ENCODE peak calls at places on chromosomes 1 and 21, in five cellular contexts. H is upper lobe of right lung, G is AG04450, C is bronchial epithelial cell, I is RWPE1. B is an unnamed sample.

GRCh38 chr1:227016990-227017389 is 76.9 kb downstream of the COQ8A start:
- DNase-seq in H (no peak), G (no peak), C (no peak), I (no peak), B (no peak)

GRCh38 chr1:22629886-22630285 is 6.5 kb upstream of the C1QA start:
- DNase-seq in H (no peak), G (no peak), C (no peak), I (no peak), B (no peak)

GRCh38 chr1:156530006-156530405 is 29.4 kb upstream of the MEF2D start:
- DNase-seq in H (peak), G (no peak), C (no peak), I (no peak), B (no peak)

GRCh38 chr21:45248301-45248892 is 39.3 kb downstream of the POFUT2 start:
- DNase-seq in H (no peak), G (no peak), C (no peak), I (no peak), B (no peak)

GRCh38 chr1:211574705-211575104 is 4.3 kb downstream of the SLC30A1 start:
- DNase-seq in H (no peak), G (no peak), C (peak), I (peak), B (no peak)

GRCh38 chr1:246117066-246117791 is 389.9 kb downstream of the SMYD3 start:
- DNase-seq in H (no peak), G (peak), C (peak), I (peak), B (peak)

GRCh38 chr1:59631561-59631960 is 183.2 kb upstream of the HOOK1 start:
- DNase-seq in H (no peak), G (no peak), C (peak), I (no peak), B (no peak)

GRCh38 chr1:203878422-203878821 is 17.0 kb downstream of the SNRPE start:
- DNase-seq in H (no peak), G (no peak), C (no peak), I (no peak), B (no peak)

GRCh38 chr1:98884864-98885263 is 119.8 kb downstream of the PLPPR5 start:
- DNase-seq in H (no peak), G (no peak), C (peak), I (no peak), B (no peak)

GRCh38 chr1:220207406-220207805 is 64.8 kb downstream of the RAB3GAP2 start:
- DNase-seq in H (no peak), G (no peak), C (no peak), I (no peak), B (no peak)

GRCh38 chr1:40317394-40318074 is 448 bp upstream of the COL9A2 start:
- DNase-seq in H (no peak), G (no peak), C (no peak), I (no peak), B (no peak)

GRCh38 chr1:90133133-90133532 is 138.2 kb downstream of the ZNF326 start:
- DNase-seq in H (no peak), G (no peak), C (peak), I (peak), B (peak)

GRCh38 chr1:41540886-41541591 is 56.6 kb upstream of the EDN2 start:
- DNase-seq in H (peak), G (no peak), C (peak), I (peak), B (no peak)

GRCh38 chr1:161216945-161217712 is 2.0 kb downstream of the FCER1G start:
- DNase-seq in H (no peak), G (no peak), C (peak), I (no peak), B (no peak)

GRCh38 chr1:201888282-201889033 is at the start of gene SHISA4:
- DNase-seq in H (peak), G (no peak), C (peak), I (no peak), B (peak)

GRCh38 chr1:85599638-85600037 is 19.1 kb downstream of the CCN1 start:
- DNase-seq in H (no peak), G (no peak), C (no peak), I (no peak), B (no peak)

GRCh38 chr1:63795455-63795854 is 21.6 kb downstream of the ROR1 start:
- DNase-seq in H (no peak), G (no peak), C (no peak), I (no peak), B (no peak)

GRCh38 chr21:15003463-15004135 is 61.2 kb downstream of the NRIP1 start:
- DNase-seq in H (no peak), G (no peak), C (no peak), I (no peak), B (no peak)

GRCh38 chr1:102434421-102434820 is 437.7 kb upstream of the OLFM3 start:
- DNase-seq in H (no peak), G (no peak), C (no peak), I (no peak), B (no peak)

GRCh38 chr1:155313266-155313665 is 4.6 kb downstream of the FDPS start:
- DNase-seq in H (no peak), G (no peak), C (no peak), I (no peak), B (no peak)
- TF ChIP-seq CTCF in H (no peak), G (no peak), C (no peak), I (no peak), B (no peak)

GRCh38 chr1:183019860-183020259 is 3.4 kb upstream of the LAMC1 start:
- DNase-seq in H (no peak), G (no peak), C (peak), I (no peak), B (peak)
- TF ChIP-seq CTCF in H (no peak), G (peak), C (peak), I (peak), B (no peak)

DNA sequence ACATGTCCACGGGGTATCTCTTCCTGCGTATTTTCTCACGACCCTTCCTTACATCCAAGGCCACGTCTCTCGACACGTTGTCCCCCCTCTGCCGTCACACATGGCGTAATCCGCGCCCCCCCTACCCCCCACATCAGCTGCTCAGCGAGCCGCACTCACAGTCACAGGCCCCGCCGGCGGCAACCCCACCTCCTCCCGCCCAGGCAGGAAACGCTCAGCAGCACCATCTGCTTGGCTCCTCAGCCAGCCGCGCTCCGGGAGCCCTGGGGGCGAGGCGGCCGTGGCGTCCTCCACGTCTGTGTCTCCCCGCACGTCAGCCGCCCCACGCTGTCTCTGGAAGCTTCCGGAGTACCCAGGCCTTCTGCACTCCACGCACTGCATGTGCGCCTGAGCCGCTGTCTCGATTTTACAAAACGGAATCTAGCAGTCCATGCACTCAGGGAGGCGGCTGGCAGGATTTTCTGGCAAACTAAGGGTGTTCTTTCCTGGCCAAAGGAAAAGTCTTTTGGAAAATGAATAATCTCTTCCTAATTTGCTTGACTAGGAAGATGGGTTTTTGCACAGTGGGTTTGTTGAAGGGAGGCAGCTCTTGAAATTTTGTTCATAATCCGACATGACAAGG is 64.5 kb downstream of the SIK1 start:
- DNase-seq in H (peak), G (peak), C (no peak), I (peak), B (no peak)
- TF ChIP-seq CTCF in H (no peak), G (no peak), C (no peak), I (no peak), B (no peak)

GRCh38 chr1:234689236-234689635 is 79.3 kb upstream of the IRF2BP2 start:
- DNase-seq in H (no peak), G (no peak), C (no peak), I (no peak), B (no peak)
- TF ChIP-seq CTCF in H (no peak), G (no peak), C (no peak), I (no peak), B (no peak)

DNA sequence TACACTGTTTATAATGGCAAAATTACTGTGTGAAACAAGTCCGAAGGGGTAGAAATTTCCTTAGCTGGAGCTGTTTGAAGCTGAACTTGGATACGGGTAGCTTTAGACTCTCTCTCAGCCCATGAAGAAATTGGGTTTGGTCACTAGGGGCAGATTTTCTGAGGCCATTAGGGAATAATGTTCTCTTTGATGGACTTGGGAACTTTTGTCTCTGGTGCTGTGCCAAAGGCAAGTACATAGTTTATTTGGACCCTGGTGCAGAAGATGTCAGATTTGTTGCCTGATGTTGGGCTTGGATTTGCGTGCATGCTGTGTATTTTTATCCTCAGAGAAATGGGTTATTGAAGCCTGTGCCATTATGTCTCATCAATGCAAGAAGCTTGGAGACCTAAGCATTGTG is 109.6 kb downstream of the VPS13D start:
- DNase-seq in H (no peak), G (no peak), C (no peak), I (no peak), B (no peak)
- TF ChIP-seq CTCF in H (no peak), G (peak), C (no peak), I (no peak), B (no peak)